ENCODE peak calls at places on chromosomes 3 and 15, in ten cellular contexts. One of them, this sample, is unnamed. For H3K4me1, the result is how much of the 10 kb centered on the place peaks cover.

GRCh38 chr15:67719330-67719959 is 105.9 kb upstream of the SKOR1 start:
- DNase-seq in adrenal gland: no peak
- DNase-seq in breast epithelium: no peak
- DNase-seq in gastrocnemius medialis: no peak
- DNase-seq in IMR-90: no peak
- DNase-seq in testis: no peak
- DNase-seq in ovary: no peak
- DNase-seq in uterus: no peak
- DNase-seq in body of pancreas: no peak
- DNase-seq in Peyer's patch: no peak
- DNase-seq in this sample: no peak

GRCh38 chr3:197297020-197297419 is 1.4 kb downstream of the DLG1 start:
- DNase-seq in adrenal gland: no peak
- DNase-seq in body of pancreas: no peak
- DNase-seq in Peyer's patch: no peak
- DNase-seq in uterus: no peak
- DNase-seq in IMR-90: no peak
- DNase-seq in gastrocnemius medialis: no peak
- DNase-seq in testis: no peak
- DNase-seq in ovary: no peak
- DNase-seq in breast epithelium: no peak
- DNase-seq in this sample: no peak

GRCh38 chr15:38536201-38536676 is 28.4 kb downstream of the RASGRP1 start:
- DNase-seq in adrenal gland: peak
- DNase-seq in IMR-90: peak
- DNase-seq in ovary: peak
- DNase-seq in uterus: peak
- DNase-seq in gastrocnemius medialis: no peak
- DNase-seq in Peyer's patch: no peak
- DNase-seq in body of pancreas: peak
- DNase-seq in testis: peak
- DNase-seq in breast epithelium: no peak
- DNase-seq in this sample: peak

GRCh38 chr15:36596915-36597314 is 17.5 kb downstream of the CDIN1 start:
- DNase-seq in breast epithelium: no peak
- DNase-seq in uterus: no peak
- DNase-seq in adrenal gland: no peak
- DNase-seq in testis: no peak
- DNase-seq in ovary: no peak
- DNase-seq in body of pancreas: no peak
- DNase-seq in IMR-90: no peak
- DNase-seq in Peyer's patch: no peak
- DNase-seq in gastrocnemius medialis: no peak
- DNase-seq in this sample: no peak

GRCh38 chr3:15009156-15009555 is 56.0 kb downstream of the MRPS25 start:
- DNase-seq in uterus: no peak
- DNase-seq in Peyer's patch: no peak
- DNase-seq in adrenal gland: no peak
- DNase-seq in IMR-90: peak
- DNase-seq in body of pancreas: no peak
- DNase-seq in gastrocnemius medialis: no peak
- DNase-seq in breast epithelium: no peak
- DNase-seq in testis: no peak
- DNase-seq in ovary: no peak
- DNase-seq in this sample: no peak

GRCh38 chr3:3772920-3773319 is 26.3 kb upstream of the LRRN1 start:
- DNase-seq in Peyer's patch: no peak
- DNase-seq in body of pancreas: peak
- DNase-seq in testis: no peak
- DNase-seq in IMR-90: no peak
- DNase-seq in ovary: no peak
- DNase-seq in breast epithelium: no peak
- DNase-seq in gastrocnemius medialis: no peak
- DNase-seq in uterus: no peak
- DNase-seq in adrenal gland: peak
- DNase-seq in this sample: no peak

GRCh38 chr15:71473751-71474150 is 336.6 kb upstream of the NR2E3 start:
- DNase-seq in adrenal gland: no peak
- DNase-seq in gastrocnemius medialis: no peak
- DNase-seq in body of pancreas: no peak
- DNase-seq in testis: no peak
- DNase-seq in Peyer's patch: no peak
- DNase-seq in breast epithelium: no peak
- DNase-seq in uterus: no peak
- DNase-seq in IMR-90: no peak
- DNase-seq in ovary: no peak
- DNase-seq in this sample: no peak

GRCh38 chr3:170307998-170308398 is 49.5 kb upstream of the SKIL start:
- DNase-seq in Peyer's patch: no peak
- DNase-seq in uterus: no peak
- DNase-seq in adrenal gland: no peak
- DNase-seq in gastrocnemius medialis: no peak
- DNase-seq in breast epithelium: no peak
- DNase-seq in IMR-90: peak
- DNase-seq in ovary: no peak
- DNase-seq in testis: no peak
- DNase-seq in body of pancreas: peak
- DNase-seq in this sample: no peak

GRCh38 chr15:88207565-88207964 is 49.0 kb downstream of the NTRK3 start:
- DNase-seq in body of pancreas: no peak
- DNase-seq in IMR-90: no peak
- DNase-seq in Peyer's patch: no peak
- DNase-seq in adrenal gland: no peak
- DNase-seq in uterus: no peak
- DNase-seq in ovary: no peak
- DNase-seq in gastrocnemius medialis: no peak
- DNase-seq in breast epithelium: no peak
- DNase-seq in testis: no peak
- DNase-seq in this sample: no peak

GRCh38 chr3:99607151-99607550 is 31.2 kb upstream of the COL8A1 start:
- DNase-seq in IMR-90: no peak
- DNase-seq in testis: no peak
- DNase-seq in Peyer's patch: no peak
- DNase-seq in gastrocnemius medialis: no peak
- DNase-seq in ovary: no peak
- DNase-seq in uterus: no peak
- DNase-seq in breast epithelium: no peak
- DNase-seq in adrenal gland: no peak
- DNase-seq in body of pancreas: no peak
- DNase-seq in this sample: no peak

GRCh38 chr3:124760601-124761000 is 30.3 kb downstream of the UMPS start:
- DNase-seq in IMR-90: peak
- DNase-seq in uterus: no peak
- DNase-seq in breast epithelium: no peak
- DNase-seq in gastrocnemius medialis: no peak
- DNase-seq in body of pancreas: peak
- DNase-seq in testis: no peak
- DNase-seq in ovary: no peak
- DNase-seq in Peyer's patch: no peak
- DNase-seq in adrenal gland: peak
- DNase-seq in this sample: no peak

GRCh38 chr3:37279226-37279625 is 104.8 kb upstream of the LRRFIP2 start:
- DNase-seq in IMR-90: peak
- DNase-seq in gastrocnemius medialis: no peak
- DNase-seq in adrenal gland: no peak
- DNase-seq in ovary: no peak
- DNase-seq in breast epithelium: no peak
- DNase-seq in body of pancreas: no peak
- DNase-seq in uterus: no peak
- DNase-seq in Peyer's patch: no peak
- DNase-seq in testis: no peak
- DNase-seq in this sample: no peak

GRCh38 chr15:40927497-40928346 is 1.4 kb upstream of the DLL4 start:
- DNase-seq in uterus: no peak
- DNase-seq in gastrocnemius medialis: no peak
- DNase-seq in testis: no peak
- DNase-seq in adrenal gland: no peak
- DNase-seq in ovary: no peak
- DNase-seq in breast epithelium: no peak
- DNase-seq in body of pancreas: no peak
- DNase-seq in IMR-90: no peak
- DNase-seq in Peyer's patch: peak
- DNase-seq in this sample: no peak

GRCh38 chr3:138348107-138348949 is at the start of gene MRAS:
- DNase-seq in uterus: peak
- DNase-seq in body of pancreas: peak
- DNase-seq in Peyer's patch: peak
- DNase-seq in testis: peak
- DNase-seq in breast epithelium: peak
- DNase-seq in adrenal gland: peak
- DNase-seq in ovary: peak
- DNase-seq in gastrocnemius medialis: peak
- DNase-seq in IMR-90: peak
- DNase-seq in this sample: peak

GRCh38 chr3:126621627-126622345 is 33.1 kb downstream of the TXNRD3 start:
- DNase-seq in breast epithelium: no peak
- DNase-seq in Peyer's patch: no peak
- DNase-seq in gastrocnemius medialis: no peak
- DNase-seq in testis: no peak
- DNase-seq in body of pancreas: no peak
- DNase-seq in IMR-90: peak
- DNase-seq in uterus: no peak
- DNase-seq in ovary: no peak
- DNase-seq in adrenal gland: no peak
- DNase-seq in this sample: no peak

GRCh38 chr3:178275793-178276192 is 260.4 kb upstream of the KCNMB2 start:
- DNase-seq in body of pancreas: no peak
- DNase-seq in breast epithelium: no peak
- DNase-seq in Peyer's patch: no peak
- DNase-seq in gastrocnemius medialis: no peak
- DNase-seq in ovary: no peak
- DNase-seq in adrenal gland: no peak
- DNase-seq in testis: no peak
- DNase-seq in uterus: no peak
- DNase-seq in IMR-90: no peak
- DNase-seq in this sample: no peak

DNA sequence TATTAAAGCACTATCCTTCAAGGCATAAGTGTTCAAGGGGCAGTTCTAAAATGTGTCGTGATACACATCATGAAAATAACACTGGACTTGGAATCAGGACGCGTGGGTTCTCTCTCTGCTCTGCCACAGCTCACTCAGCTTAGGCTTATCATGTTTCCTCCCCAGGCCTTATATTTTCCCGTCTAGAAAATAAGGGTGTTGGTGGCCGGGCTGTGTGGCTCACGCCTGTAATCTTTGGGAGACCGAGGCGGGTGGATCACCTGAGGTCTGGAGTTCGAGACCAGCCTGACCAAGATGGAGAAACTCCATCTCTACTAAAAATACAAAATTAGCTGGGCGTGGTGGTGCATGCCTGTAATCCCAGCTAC is 223.0 kb downstream of the OPA1 start:
- DNase-seq in IMR-90: no peak
- DNase-seq in Peyer's patch: no peak
- DNase-seq in ovary: no peak
- DNase-seq in uterus: no peak
- DNase-seq in testis: no peak
- DNase-seq in breast epithelium: no peak
- DNase-seq in adrenal gland: no peak
- DNase-seq in gastrocnemius medialis: no peak
- DNase-seq in body of pancreas: no peak
- DNase-seq in this sample: no peak
- H3K4me1 ChIP-seq in IMR-90: under half
- H3K4me1 ChIP-seq in Peyer's patch: under half
- H3K4me1 ChIP-seq in ovary: under half
- H3K4me1 ChIP-seq in uterus: under half
- H3K4me1 ChIP-seq in testis: under half
- H3K4me1 ChIP-seq in breast epithelium: under half
- H3K4me1 ChIP-seq in adrenal gland: under half
- H3K4me1 ChIP-seq in gastrocnemius medialis: under half
- H3K4me1 ChIP-seq in body of pancreas: under half
- H3K4me1 ChIP-seq in this sample: under half

GRCh38 chr3:52077376-52077775 is 21.0 kb upstream of the DUSP7 start:
- DNase-seq in breast epithelium: no peak
- DNase-seq in adrenal gland: peak
- DNase-seq in uterus: no peak
- DNase-seq in Peyer's patch: no peak
- DNase-seq in IMR-90: no peak
- DNase-seq in ovary: peak
- DNase-seq in testis: no peak
- DNase-seq in gastrocnemius medialis: no peak
- DNase-seq in body of pancreas: no peak
- DNase-seq in this sample: no peak
- TF ChIP-seq POLR2A in breast epithelium: no peak
- TF ChIP-seq POLR2A in adrenal gland: no peak
- TF ChIP-seq POLR2A in uterus: no peak
- TF ChIP-seq POLR2A in Peyer's patch: no peak
- TF ChIP-seq POLR2A in IMR-90: no peak
- TF ChIP-seq POLR2A in ovary: no peak
- TF ChIP-seq POLR2A in testis: no peak
- TF ChIP-seq POLR2A in gastrocnemius medialis: no peak
- TF ChIP-seq POLR2A in body of pancreas: no peak
- TF ChIP-seq POLR2A in this sample: no peak

GRCh38 chr3:43735618-43736017 is 44.9 kb downstream of the ABHD5 start:
- DNase-seq in Peyer's patch: peak
- DNase-seq in adrenal gland: no peak
- DNase-seq in ovary: no peak
- DNase-seq in IMR-90: no peak
- DNase-seq in uterus: no peak
- DNase-seq in body of pancreas: no peak
- DNase-seq in gastrocnemius medialis: no peak
- DNase-seq in breast epithelium: no peak
- DNase-seq in testis: no peak
- DNase-seq in this sample: no peak
- H3K4me1 ChIP-seq in Peyer's patch: under half
- H3K4me1 ChIP-seq in adrenal gland: under half
- H3K4me1 ChIP-seq in ovary: under half
- H3K4me1 ChIP-seq in IMR-90: under half
- H3K4me1 ChIP-seq in uterus: under half
- H3K4me1 ChIP-seq in body of pancreas: under half
- H3K4me1 ChIP-seq in gastrocnemius medialis: under half
- H3K4me1 ChIP-seq in breast epithelium: under half
- H3K4me1 ChIP-seq in testis: under half
- H3K4me1 ChIP-seq in this sample: under half

DNA sequence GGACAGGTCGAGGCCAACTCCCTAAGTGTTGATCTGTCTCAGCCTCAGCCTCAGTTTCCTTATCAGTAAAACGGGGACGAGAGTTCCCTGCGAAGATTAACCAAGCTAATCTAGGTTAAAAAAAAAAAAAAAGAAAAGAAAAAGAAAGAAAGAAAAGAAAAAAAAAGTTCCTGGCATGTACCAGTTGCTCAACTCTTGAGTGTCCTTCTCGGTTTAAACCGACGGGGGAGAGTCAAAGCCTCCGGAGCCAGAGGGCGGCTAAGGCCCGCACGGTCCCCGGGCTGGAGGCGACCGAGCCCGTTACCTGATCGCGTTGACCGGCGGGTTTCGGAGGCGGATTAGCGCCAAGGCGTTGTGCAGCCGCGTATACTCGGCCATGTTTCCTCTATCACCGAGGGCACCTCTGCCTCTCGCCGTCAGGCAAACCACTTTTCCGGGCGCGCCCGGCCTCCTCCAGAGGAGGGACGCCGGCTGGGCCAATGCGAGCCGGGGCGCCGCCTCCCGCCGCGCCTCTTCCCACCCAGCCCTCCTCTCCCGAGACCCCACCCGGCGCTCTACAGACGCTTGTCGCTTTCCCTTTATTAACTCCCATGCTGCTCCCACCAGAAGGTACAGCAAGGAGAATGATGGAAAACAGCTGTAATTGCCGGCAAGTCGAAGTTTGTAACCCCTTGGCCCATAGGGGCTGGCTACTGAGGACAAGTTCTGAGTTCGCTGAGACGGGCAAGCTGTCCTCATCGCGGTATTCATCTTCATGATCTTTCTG is at the start of gene EHHADH:
- DNase-seq in gastrocnemius medialis: peak
- DNase-seq in adrenal gland: peak
- DNase-seq in IMR-90: peak
- DNase-seq in body of pancreas: peak
- DNase-seq in uterus: peak
- DNase-seq in ovary: peak
- DNase-seq in testis: peak
- DNase-seq in Peyer's patch: peak
- DNase-seq in breast epithelium: peak
- DNase-seq in this sample: peak
- TF ChIP-seq POLR2A in gastrocnemius medialis: no peak
- TF ChIP-seq POLR2A in adrenal gland: no peak
- TF ChIP-seq POLR2A in IMR-90: peak
- TF ChIP-seq POLR2A in body of pancreas: peak
- TF ChIP-seq POLR2A in uterus: peak
- TF ChIP-seq POLR2A in ovary: no peak
- TF ChIP-seq POLR2A in testis: no peak
- TF ChIP-seq POLR2A in Peyer's patch: peak
- TF ChIP-seq POLR2A in breast epithelium: no peak
- TF ChIP-seq POLR2A in this sample: peak